ENCODE peak calls at places on chromosomes 1 and 21, in five cellular contexts. X is H1, H is HCT116, L is endothelial cell of umbilical vein, O is GM12878. K is an unnamed sample.

GRCh38 chr1:192675716-192676115 is 39.8 kb downstream of the RGS13 start:
- DNase-seq in X (no peak), H (no peak), L (peak; percentile 78), O (no peak), K (no peak)

GRCh38 chr1:179021873-179022272 is 3.8 kb upstream of the FAM20B start:
- DNase-seq in X (no peak), H (no peak), L (no peak), O (no peak), K (no peak)

GRCh38 chr1:26378088-26378878 is 5.7 kb upstream of the ZNF683 start:
- DNase-seq in X (no peak), H (no peak), L (peak; percentile 53), O (peak; percentile 73), K (no peak)

GRCh38 chr1:154749078-154749760 is 120.9 kb downstream of the KCNN3 start:
- DNase-seq in X (no peak), H (peak; percentile 59), L (peak; percentile 18), O (peak; percentile 28), K (peak; percentile 45)

GRCh38 chr1:156801409-156802121 is 15.1 kb downstream of the SH2D2A start:
- DNase-seq in X (no peak), H (no peak), L (no peak), O (no peak), K (no peak)

GRCh38 chr1:10665930-10666850 is 130.3 kb downstream of the CASZ1 start:
- DNase-seq in X (no peak), H (no peak), L (no peak), O (no peak), K (no peak)

GRCh38 chr1:10791117-10791951 is 5.1 kb downstream of the CASZ1 start:
- DNase-seq in X (no peak), H (no peak), L (no peak), O (no peak), K (no peak)

GRCh38 chr1:87330201-87330953 is 1.7 kb downstream of the LMO4 start:
- DNase-seq in X (no peak), H (no peak), L (peak; percentile 55), O (no peak), K (peak; percentile 79)

GRCh38 chr1:201718346-201719202 is 110.4 kb upstream of the IPO9 start:
- DNase-seq in X (no peak), H (no peak), L (no peak), O (no peak), K (no peak)

GRCh38 chr1:115447672-115448071 is 109.6 kb upstream of the NGF start:
- DNase-seq in X (no peak), H (no peak), L (no peak), O (no peak), K (no peak)

GRCh38 chr1:208757846-208758245 is 513.7 kb upstream of the PLXNA2 start:
- DNase-seq in X (no peak), H (no peak), L (no peak), O (no peak), K (no peak)

GRCh38 chr1:54795100-54795665 is 5.9 kb downstream of the TTC22 start:
- DNase-seq in X (no peak), H (no peak), L (no peak), O (no peak), K (no peak)

GRCh38 chr1:87684786-87685185 is 356.1 kb downstream of the LMO4 start:
- DNase-seq in X (no peak), H (no peak), L (peak; percentile 58), O (no peak), K (peak; percentile 11)

GRCh38 chr21:37257967-37258877 is 8.9 kb downstream of the VPS26C start:
- DNase-seq in X (no peak), H (no peak), L (peak; percentile 75), O (peak; percentile 87), K (peak; percentile 93)

GRCh38 chr1:214259353-214259982 is 21.5 kb upstream of the SMYD2 start:
- DNase-seq in X (no peak), H (no peak), L (peak; percentile 42), O (no peak), K (no peak)

GRCh38 chr1:24424990-24425389 is 9.4 kb downstream of the NIPAL3 start:
- DNase-seq in X (no peak), H (no peak), L (no peak), O (no peak), K (no peak)

GRCh38 chr1:150560011-150560438 is 10.8 kb downstream of the ADAMTSL4 start:
- DNase-seq in X (no peak), H (peak; percentile 61), L (peak; percentile 68), O (no peak), K (peak; percentile 92)

GRCh38 chr1:150575072-150575489 is 4.3 kb downstream of the MCL1 start:
- DNase-seq in X (no peak), H (no peak), L (no peak), O (no peak), K (no peak)

GRCh38 chr1:235710665-235711064 is 61.1 kb upstream of the GNG4 start:
- DNase-seq in X (no peak), H (no peak), L (no peak), O (no peak), K (no peak)

GRCh38 chr1:119373465-119373864 is 4.9 kb downstream of the HAO2 start:
- DNase-seq in X (no peak), H (no peak), L (no peak), O (no peak), K (no peak)

GRCh38 chr1:29563571-29563970 is 327.2 kb downstream of the PTPRU start:
- DNase-seq in X (no peak), H (no peak), L (peak; percentile 28), O (no peak), K (no peak)

DNA sequence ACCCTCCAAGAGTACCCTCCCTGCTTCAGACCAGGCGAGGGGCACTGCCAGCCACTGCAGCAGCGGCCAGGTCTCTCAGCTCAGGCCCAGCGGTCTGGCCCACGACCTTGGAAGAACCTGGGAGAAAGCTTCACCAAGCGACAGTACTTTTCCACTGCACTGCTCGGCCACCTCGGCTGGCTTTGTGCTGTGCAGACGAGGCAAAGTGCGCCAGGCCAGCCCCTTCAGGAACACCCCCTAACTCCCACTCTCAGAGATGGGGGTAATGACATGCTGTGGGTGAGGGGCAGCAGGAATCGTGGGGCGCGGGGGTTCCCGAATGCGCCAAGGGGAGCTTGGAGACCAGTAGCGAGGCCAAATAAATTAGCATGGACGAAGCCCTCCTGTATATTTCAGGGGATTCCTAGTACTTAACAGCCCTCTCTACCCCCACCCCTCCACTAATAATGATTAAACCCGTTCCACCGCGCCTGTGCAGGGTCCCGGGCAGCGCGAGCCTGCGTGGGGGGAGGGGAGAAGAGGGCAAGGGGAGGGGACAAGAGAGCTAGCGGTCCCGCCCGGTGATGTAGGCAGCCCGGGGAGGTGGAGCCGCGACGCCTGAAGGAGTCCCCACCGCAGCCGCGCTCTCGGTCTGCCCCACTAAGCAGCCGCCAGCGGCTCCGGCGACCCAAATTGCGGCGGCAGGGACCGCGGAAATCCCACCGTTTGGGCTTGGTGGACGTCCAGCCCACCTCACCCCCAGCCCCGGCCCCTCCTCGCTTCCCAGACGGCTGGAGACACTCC is at the start of gene FAM43B:
- DNase-seq in X (no peak), H (no peak), L (peak; percentile 16), O (no peak), K (peak; percentile 78)
- TF ChIP-seq POLR2AphosphoS5 in X (no peak), H (no peak), L (no peak), O (no peak), K (no peak)

GRCh38 chr1:199161766-199162303 is 523.0 kb downstream of the PTPRC start:
- DNase-seq in X (no peak), H (no peak), L (no peak), O (no peak), K (no peak)

GRCh38 chr1:199161319-199161680 is 522.5 kb downstream of the PTPRC start:
- DNase-seq in X (no peak), H (no peak), L (no peak), O (no peak), K (peak; percentile 36)

GRCh38 chr1:199163277-199164069 is 524.6 kb downstream of the PTPRC start:
- DNase-seq in X (no peak), H (no peak), L (no peak), O (no peak), K (no peak)

GRCh38 chr1:199157494-199157893 is 518.7 kb downstream of the PTPRC start:
- DNase-seq in X (no peak), H (peak; percentile 3), L (no peak), O (no peak), K (no peak)

GRCh38 chr1:199160521-199161318 is 521.9 kb downstream of the PTPRC start:
- DNase-seq in X (no peak), H (no peak), L (no peak), O (no peak), K (no peak)
- H2AFZ ChIP-seq in X (peak overlapping the region; percentile 36), H (no peak overlapping the region), L (no peak overlapping the region), O (no peak overlapping the region), K (no peak overlapping the region)

GRCh38 chr1:244852694-244853093 is 11.6 kb downstream of the HNRNPU start:
- DNase-seq in X (no peak), H (no peak), L (no peak), O (no peak), K (no peak)
- TF ChIP-seq POLR2AphosphoS5 in X (peak; percentile 77), H (no peak), L (no peak), O (peak; percentile 67), K (no peak)

GRCh38 chr1:14959295-14959694 is 194.3 kb upstream of the TMEM51 start:
- DNase-seq in X (no peak), H (no peak), L (no peak), O (no peak), K (no peak)

GRCh38 chr1:14956579-14957195 is 196.9 kb upstream of the TMEM51 start:
- DNase-seq in X (no peak), H (no peak), L (no peak), O (no peak), K (no peak)

GRCh38 chr1:14957375-14957774 is 196.2 kb upstream of the TMEM51 start:
- DNase-seq in X (no peak), H (no peak), L (no peak), O (no peak), K (no peak)

GRCh38 chr1:14955986-14956385 is 197.6 kb upstream of the TMEM51 start:
- DNase-seq in X (no peak), H (no peak), L (no peak), O (no peak), K (no peak)

GRCh38 chr1:14958249-14959215 is 195.0 kb upstream of the TMEM51 start:
- DNase-seq in X (no peak), H (no peak), L (no peak), O (no peak), K (no peak)
- H2AFZ ChIP-seq in X (no peak overlapping the region), H (no peak overlapping the region), L (no peak overlapping the region), O (no peak overlapping the region), K (no peak overlapping the region)

DNA sequence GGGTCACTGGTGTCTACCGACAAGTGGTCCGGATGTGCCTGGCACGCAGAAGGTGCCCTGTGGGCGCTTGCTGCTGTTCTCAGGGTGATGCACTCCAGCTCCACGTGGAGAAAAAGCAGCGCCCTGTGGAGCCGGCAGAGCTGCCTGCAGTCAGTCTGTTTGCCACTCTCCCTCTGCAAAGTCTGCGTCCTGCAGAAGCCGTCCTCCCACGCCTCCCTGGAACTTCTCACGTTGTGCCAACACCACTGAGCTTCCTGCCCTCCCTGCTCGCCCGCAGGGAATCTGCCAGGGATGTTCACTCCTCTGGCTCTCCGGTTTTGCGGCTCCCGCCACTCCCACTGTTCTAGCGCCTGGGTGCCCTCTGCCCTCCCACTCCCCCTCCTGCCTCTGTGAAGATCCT is 19.8 kb upstream of the UBXN10 start:
- DNase-seq in X (no peak), H (no peak), L (no peak), O (no peak), K (no peak)
- TF ChIP-seq POLR2AphosphoS5 in X (no peak), H (no peak), L (no peak), O (no peak), K (no peak)

DNA sequence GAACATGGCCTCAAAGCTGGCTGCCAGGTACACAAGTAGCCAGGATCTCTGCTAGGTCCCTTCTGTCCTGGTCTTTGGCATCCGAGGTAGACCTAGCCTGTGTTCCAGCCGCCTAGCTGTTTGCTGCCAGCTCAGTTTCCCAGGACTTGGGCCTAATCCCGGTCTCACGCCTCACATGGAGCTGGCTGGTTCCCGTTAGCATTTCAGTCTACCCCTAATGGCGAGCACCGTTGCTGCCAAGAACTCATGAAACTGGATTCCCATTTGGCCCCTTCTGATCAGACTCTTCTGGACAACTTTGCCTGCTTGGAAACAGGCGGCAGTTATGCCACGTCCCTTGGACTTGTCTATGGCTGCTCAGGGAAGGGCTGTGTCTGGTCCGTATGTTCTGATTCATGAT is 26.2 kb upstream of the HHAT start:
- DNase-seq in X (no peak), H (no peak), L (no peak), O (no peak), K (no peak)
- H2AFZ ChIP-seq in X (no peak overlapping the region), H (no peak overlapping the region), L (no peak overlapping the region), O (no peak overlapping the region), K (no peak overlapping the region)